ENCODE peak calls at places on chromosomes 7 and 10, in eight cellular contexts. V, O, G, J, Q, W, T and S are unnamed samples.
A peak's percentile ranks its signal among the peaks of the same experiment; 100 is the strongest.

GRCh38 chr10:14412624-14413023 is 81.9 kb upstream of the FRMD4A start:
- DNase-seq in V (no peak), O (no peak), G (no peak), J (no peak), Q (no peak), W (no peak), T (no peak), S (peak; percentile 34)

GRCh38 chr7:44561962-44562621 is 11.6 kb downstream of the DDX56 start:
- DNase-seq in V (peak; percentile 74), O (no peak), G (no peak), J (no peak), Q (no peak), W (peak; percentile 70), T (no peak), S (peak; percentile 68)

GRCh38 chr7:79933144-79933543 is 201.5 kb upstream of the GNAI1 start:
- DNase-seq in V (peak; percentile 17), O (no peak), G (no peak), J (no peak), Q (no peak), W (peak; percentile 54), T (no peak), S (peak; percentile 68)

GRCh38 chr10:84908491-84908890 is 580.1 kb downstream of the CCSER2 start:
- DNase-seq in V (no peak), O (no peak), G (no peak), J (no peak), Q (no peak), W (no peak), T (no peak), S (no peak)

GRCh38 chr10:2111936-2112335 is 374.6 kb upstream of the ADARB2 start:
- DNase-seq in V (no peak), O (no peak), G (no peak), J (no peak), Q (no peak), W (no peak), T (no peak), S (no peak)

GRCh38 chr10:131730771-131731497 is 169.9 kb upstream of the PPP2R2D start:
- DNase-seq in V (no peak), O (no peak), G (no peak), J (no peak), Q (no peak), W (no peak), T (no peak), S (no peak)

GRCh38 chr7:131608112-131608498 is 51.7 kb upstream of the PODXL start:
- DNase-seq in V (no peak), O (no peak), G (no peak), J (peak; percentile 56), Q (peak; percentile 15), W (no peak), T (no peak), S (no peak)

GRCh38 chr10:69361303-69361614 is 55.5 kb downstream of the TACR2 start:
- DNase-seq in V (no peak), O (no peak), G (no peak), J (no peak), Q (no peak), W (no peak), T (no peak), S (no peak)

GRCh38 chr10:119768455-119769094 is 42.7 kb downstream of the INPP5F start:
- DNase-seq in V (no peak), O (no peak), G (no peak), J (no peak), Q (no peak), W (peak; percentile 38), T (no peak), S (no peak)

GRCh38 chr7:7920481-7920880 is 48.1 kb upstream of the GLCCI1 start:
- DNase-seq in V (no peak), O (no peak), G (no peak), J (no peak), Q (peak; percentile 74), W (no peak), T (no peak), S (no peak)

GRCh38 chr10:61189912-61190311 is 245.9 kb upstream of the RHOBTB1 start:
- DNase-seq in V (no peak), O (no peak), G (no peak), J (no peak), Q (no peak), W (no peak), T (no peak), S (no peak)

GRCh38 chr7:6653101-6653995 is 16.2 kb downstream of the ZNF316 start:
- DNase-seq in V (no peak), O (no peak), G (no peak), J (no peak), Q (no peak), W (no peak), T (no peak), S (no peak)

GRCh38 chr7:21393937-21394336 is 33.9 kb upstream of the SP4 start:
- DNase-seq in V (no peak), O (no peak), G (no peak), J (no peak), Q (no peak), W (no peak), T (no peak), S (no peak)

GRCh38 chr10:116796910-116797513 is 52.3 kb upstream of the ENO4 start:
- DNase-seq in V (peak; percentile 68), O (peak; percentile 86), G (peak; percentile 35), J (peak; percentile 21), Q (peak; percentile 79), W (peak; percentile 67), T (peak; percentile 48), S (peak; percentile 74)

GRCh38 chr7:44569958-44570357 is 3.8 kb downstream of the DDX56 start:
- DNase-seq in V (no peak), O (peak; percentile 29), G (no peak), J (no peak), Q (no peak), W (no peak), T (no peak), S (no peak)

GRCh38 chr10:79404231-79404609 is 41.2 kb downstream of the ZCCHC24 start:
- DNase-seq in V (peak; percentile 61), O (no peak), G (no peak), J (no peak), Q (no peak), W (peak; percentile 90), T (no peak), S (peak; percentile 91)

GRCh38 chr7:44194069-44194468 is 4.8 kb upstream of the GCK start:
- DNase-seq in V (peak; percentile 53), O (no peak), G (no peak), J (no peak), Q (no peak), W (peak; percentile 65), T (no peak), S (peak; percentile 53)

GRCh38 chr10:117138838-117139580 is 939 bp upstream of the VAX1 start:
- DNase-seq in V (no peak), O (no peak), G (no peak), J (no peak), Q (peak; percentile 28), W (no peak), T (no peak), S (no peak)